ENCODE peak calls at places on chromosomes 2 and 18, in nine cellular contexts. T is kidney tubule cell, W is HT1080, R is H54, H is esophagus squamous epithelium, Z is stromal cell of bone marrow, U is psoas muscle, J is cardiac muscle cell, X is kidney. K is an unnamed sample.

GRCh38 chr2:191929288-191929687 is 82.4 kb upstream of the CAVIN2 start:
- DNase-seq in T (no peak), W (no peak), R (no peak), H (no peak), Z (no peak), U (no peak), J (no peak), X (no peak), K (no peak)

GRCh38 chr2:144481666-144482065 is 38.3 kb downstream of the ZEB2 start:
- DNase-seq in T (no peak), W (no peak), R (no peak), H (no peak), Z (no peak), U (no peak), J (no peak), X (no peak), K (no peak)

GRCh38 chr2:84844141-84844540 is 36.7 kb downstream of the TRABD2A start:
- DNase-seq in T (no peak), W (no peak), R (no peak), H (no peak), Z (no peak), U (no peak), J (no peak), X (no peak), K (no peak)

GRCh38 chr18:905307-905947 is 756 bp downstream of the ADCYAP1 start:
- DNase-seq in T (no peak), W (no peak), R (no peak), H (no peak), Z (no peak), U (no peak), J (peak), X (no peak), K (no peak)

GRCh38 chr2:239831272-239831731 is 193.8 kb downstream of the NDUFA10 start:
- DNase-seq in T (no peak), W (no peak), R (no peak), H (no peak), Z (no peak), U (no peak), J (no peak), X (peak), K (no peak)

GRCh38 chr2:196162586-196163180 is 8.7 kb downstream of the STK17B start:
- DNase-seq in T (no peak), W (no peak), R (no peak), H (no peak), Z (no peak), U (no peak), J (no peak), X (no peak), K (no peak)

GRCh38 chr2:32772623-32773221 is 144.9 kb downstream of the TTC27 start:
- DNase-seq in T (peak), W (peak), R (peak), H (no peak), Z (peak), U (no peak), J (peak), X (no peak), K (peak)

GRCh38 chr2:58098254-58099096 is 51.9 kb downstream of the VRK2 start:
- DNase-seq in T (no peak), W (peak), R (no peak), H (no peak), Z (no peak), U (no peak), J (no peak), X (no peak), K (no peak)

GRCh38 chr2:155298001-155298400 is 599.5 kb downstream of the KCNJ3 start:
- DNase-seq in T (no peak), W (no peak), R (no peak), H (no peak), Z (no peak), U (no peak), J (no peak), X (no peak), K (no peak)

GRCh38 chr2:205352593-205352992 is 329.7 kb upstream of the NRP2 start:
- DNase-seq in T (peak), W (peak), R (no peak), H (no peak), Z (peak), U (no peak), J (no peak), X (no peak), K (peak)

GRCh38 chr2:21165350-21165749 is 41.6 kb downstream of the TDRD15 start:
- DNase-seq in T (no peak), W (no peak), R (no peak), H (no peak), Z (no peak), U (no peak), J (no peak), X (no peak), K (no peak)

GRCh38 chr2:109411648-109412325 is 202.0 kb downstream of the SEPTIN10 start:
- DNase-seq in T (no peak), W (no peak), R (no peak), H (no peak), Z (no peak), U (no peak), J (no peak), X (no peak), K (no peak)

GRCh38 chr18:47936975-47937374 is 6.5 kb upstream of the SMAD2 start:
- DNase-seq in T (peak), W (no peak), R (no peak), H (no peak), Z (no peak), U (no peak), J (no peak), X (no peak), K (no peak)

GRCh38 chr2:97713296-97714083 is at the start of gene ZAP70:
- DNase-seq in T (no peak), W (no peak), R (no peak), H (no peak), Z (no peak), U (no peak), J (no peak), X (peak), K (no peak)

GRCh38 chr2:156845806-156846558 is 409.8 kb downstream of the GPD2 start:
- DNase-seq in T (no peak), W (no peak), R (no peak), H (no peak), Z (no peak), U (no peak), J (peak), X (no peak), K (no peak)

GRCh38 chr2:29329899-29330298 is 214.7 kb downstream of the CLIP4 start:
- DNase-seq in T (no peak), W (no peak), R (no peak), H (no peak), Z (no peak), U (no peak), J (no peak), X (no peak), K (no peak)

GRCh38 chr2:238202326-238203103 is 980 bp downstream of the ILKAP start:
- DNase-seq in T (peak), W (peak), R (peak), H (no peak), Z (peak), U (no peak), J (peak), X (no peak), K (peak)

K was measured in RWPE1.